ENCODE peak calls at places on chromosome 7, in six cellular contexts. W, Z, S, B, G and I are unnamed samples.

GRCh38 chr7:156148547-156148946 is 336.3 kb upstream of the SHH start:
- DNase-seq in W (no peak), Z (no peak), S (no peak), B (no peak), G (no peak), I (no peak)

GRCh38 chr7:98194672-98195457 is 16.4 kb upstream of the BHLHA15 start:
- DNase-seq in W (no peak), Z (no peak), S (no peak), B (peak), G (no peak), I (no peak)

GRCh38 chr7:112882506-112882905 is 92.3 kb upstream of the TMEM168 start:
- DNase-seq in W (no peak), Z (no peak), S (no peak), B (no peak), G (no peak), I (no peak)

GRCh38 chr7:150388709-150389531 is 9.8 kb downstream of the ZNF775 start:
- DNase-seq in W (no peak), Z (peak), S (no peak), B (peak), G (no peak), I (peak)

GRCh38 chr7:151225948-151226510 is 976 bp downstream of the ABCF2 start:
- DNase-seq in W (no peak), Z (peak), S (no peak), B (peak), G (no peak), I (no peak)

GRCh38 chr7:302054-302992 is 12.4 kb downstream of the FOXL3 start:
- DNase-seq in W (no peak), Z (no peak), S (no peak), B (no peak), G (no peak), I (no peak)

GRCh38 chr7:51619880-51620279 is 303.3 kb upstream of the COBL start:
- DNase-seq in W (no peak), Z (no peak), S (no peak), B (no peak), G (no peak), I (no peak)

GRCh38 chr7:141695803-141696289 is 6.1 kb downstream of the DENND11 start:
- DNase-seq in W (no peak), Z (no peak), S (no peak), B (no peak), G (peak), I (peak)

GRCh38 chr7:148275359-148275890 is 315.1 kb upstream of the C7orf33 start:
- DNase-seq in W (no peak), Z (no peak), S (no peak), B (no peak), G (no peak), I (no peak)

GRCh38 chr7:954330-955238 is at the start of gene ADAP1:
- DNase-seq in W (peak), Z (peak), S (peak), B (peak), G (peak), I (peak)

GRCh38 chr7:124782335-124782734 is 16.7 kb upstream of the GPR37 start:
- DNase-seq in W (no peak), Z (no peak), S (no peak), B (no peak), G (no peak), I (no peak)

GRCh38 chr7:11846311-11846710 is 14.3 kb upstream of the THSD7A start:
- DNase-seq in W (no peak), Z (no peak), S (no peak), B (no peak), G (no peak), I (no peak)

GRCh38 chr7:96685755-96686154 is 23.9 kb downstream of the SEM1 start:
- DNase-seq in W (no peak), Z (no peak), S (no peak), B (no peak), G (no peak), I (no peak)

GRCh38 chr7:159148430-159149395 is 4.0 kb upstream of the VIPR2 start:
- DNase-seq in W (no peak), Z (no peak), S (no peak), B (no peak), G (no peak), I (no peak)

GRCh38 chr7:137930616-137931015 is 71.3 kb downstream of the CREB3L2 start:
- DNase-seq in W (no peak), Z (peak), S (no peak), B (peak), G (peak), I (no peak)